ENCODE peak calls at places on chromosome 22, in four cellular contexts. One of them, this sample, is unnamed.

GRCh38 chr22:46335201-46336118 is at the start of gene TRMU:
- DNase-seq in WTC11: peak; percentile 85
- DNase-seq in HepG2: peak; percentile 71
- DNase-seq in K562: peak; percentile 86
- DNase-seq in this sample: peak; percentile 94

GRCh38 chr22:11066458-11067285 is 4461.3 kb upstream of the OR11H1 start:
- DNase-seq in WTC11: no peak
- DNase-seq in HepG2: no peak
- DNase-seq in K562: peak; percentile 28
- DNase-seq in this sample: no peak

GRCh38 chr22:50522208-50522805 is 3.1 kb downstream of the SCO2 start:
- DNase-seq in WTC11: no peak
- DNase-seq in HepG2: no peak
- DNase-seq in K562: no peak
- DNase-seq in this sample: no peak

GRCh38 chr22:27420817-27421361 is 380.7 kb downstream of the MN1 start:
- DNase-seq in WTC11: no peak
- DNase-seq in HepG2: no peak
- DNase-seq in K562: no peak
- DNase-seq in this sample: no peak

GRCh38 chr22:46791201-46791731 is 28.8 kb downstream of the TBC1D22A start:
- DNase-seq in WTC11: no peak
- DNase-seq in HepG2: no peak
- DNase-seq in K562: no peak
- DNase-seq in this sample: no peak

GRCh38 chr22:46373838-46374662 is 38.5 kb downstream of the TRMU start:
- DNase-seq in WTC11: no peak
- DNase-seq in HepG2: no peak
- DNase-seq in K562: no peak
- DNase-seq in this sample: no peak

GRCh38 chr22:46054091-46054877 is 77.3 kb upstream of the WNT7B start:
- DNase-seq in WTC11: peak; percentile 12
- DNase-seq in HepG2: no peak
- DNase-seq in K562: no peak
- DNase-seq in this sample: peak; percentile 73

GRCh38 chr22:47173535-47174021 is 411.1 kb downstream of the TBC1D22A start:
- DNase-seq in WTC11: peak; percentile 4
- DNase-seq in HepG2: no peak
- DNase-seq in K562: no peak
- DNase-seq in this sample: no peak

GRCh38 chr22:27919943-27920755 is 1.1 kb upstream of the PITPNB start:
- DNase-seq in WTC11: no peak
- DNase-seq in HepG2: peak; percentile 55
- DNase-seq in K562: no peak
- DNase-seq in this sample: peak; percentile 58

GRCh38 chr22:48245119-48245485 is 1482.7 kb downstream of the TBC1D22A start:
- DNase-seq in WTC11: no peak
- DNase-seq in HepG2: no peak
- DNase-seq in K562: no peak
- DNase-seq in this sample: no peak

GRCh38 chr22:47053865-47054185 is 291.4 kb downstream of the TBC1D22A start:
- DNase-seq in WTC11: no peak
- DNase-seq in HepG2: no peak
- DNase-seq in K562: no peak
- DNase-seq in this sample: no peak

GRCh38 chr22:35894937-35895708 is 133.5 kb downstream of the RBFOX2 start:
- DNase-seq in WTC11: no peak
- DNase-seq in HepG2: no peak
- DNase-seq in K562: no peak
- DNase-seq in this sample: peak; percentile 27

GRCh38 chr22:32042924-32043323 is at the start of gene SLC5A1:
- DNase-seq in WTC11: peak; percentile 12
- DNase-seq in HepG2: no peak
- DNase-seq in K562: no peak
- DNase-seq in this sample: no peak

GRCh38 chr22:48450188-48450825 is 1377.4 kb downstream of the BRD1 start:
- DNase-seq in WTC11: no peak
- DNase-seq in HepG2: no peak
- DNase-seq in K562: no peak
- DNase-seq in this sample: no peak

GRCh38 chr22:50084570-50084969 is 656 bp downstream of the MLC1 start:
- DNase-seq in WTC11: no peak
- DNase-seq in HepG2: no peak
- DNase-seq in K562: no peak
- DNase-seq in this sample: no peak

GRCh38 chr22:36086170-36086490 is 57.5 kb upstream of the RBFOX2 start:
- DNase-seq in WTC11: peak; percentile 59
- DNase-seq in HepG2: no peak
- DNase-seq in K562: peak; percentile 45
- DNase-seq in this sample: no peak

GRCh38 chr22:33743756-33744155 is 176.5 kb downstream of the LARGE1 start:
- DNase-seq in WTC11: no peak
- DNase-seq in HepG2: no peak
- DNase-seq in K562: no peak
- DNase-seq in this sample: no peak

GRCh38 chr22:20141186-20142077 is 9.4 kb downstream of the CCDC188 start:
- DNase-seq in WTC11: no peak
- DNase-seq in HepG2: no peak
- DNase-seq in K562: no peak
- DNase-seq in this sample: no peak

GRCh38 chr22:31969789-31970489 is 25.6 kb downstream of the YWHAH start:
- DNase-seq in WTC11: peak; percentile 87
- DNase-seq in HepG2: peak; percentile 61
- DNase-seq in K562: peak; percentile 58
- DNase-seq in this sample: peak; percentile 81

GRCh38 chr22:49412236-49412635 is 415.4 kb downstream of the BRD1 start:
- DNase-seq in WTC11: no peak
- DNase-seq in HepG2: no peak
- DNase-seq in K562: no peak
- DNase-seq in this sample: no peak

GRCh38 chr22:19871845-19872778 is 17.4 kb upstream of the GNB1L start:
- DNase-seq in WTC11: no peak
- DNase-seq in HepG2: no peak
- DNase-seq in K562: no peak
- DNase-seq in this sample: no peak

GRCh38 chr22:17194213-17194612 is 25.0 kb downstream of the ADA2 start:
- DNase-seq in WTC11: no peak
- DNase-seq in HepG2: no peak
- DNase-seq in K562: no peak
- DNase-seq in this sample: no peak

GRCh38 chr22:39613549-39613921 is 43.0 kb downstream of the CACNA1I start:
- DNase-seq in WTC11: no peak
- DNase-seq in HepG2: no peak
- DNase-seq in K562: no peak
- DNase-seq in this sample: no peak
- TF ChIP-seq ELF4 in WTC11: no peak
- TF ChIP-seq ELF4 in HepG2: no peak
- TF ChIP-seq ELF4 in K562: no peak
- TF ChIP-seq ELF4 in this sample: no peak

GRCh38 chr22:44181033-44181911 is 547 bp downstream of the PARVG start:
- DNase-seq in WTC11: no peak
- DNase-seq in HepG2: no peak
- DNase-seq in K562: no peak
- DNase-seq in this sample: no peak

GRCh38 chr22:44180706-44181032 is at the start of gene PARVG:
- DNase-seq in WTC11: peak; percentile 52
- DNase-seq in HepG2: no peak
- DNase-seq in K562: no peak
- DNase-seq in this sample: peak; percentile 30

GRCh38 chr22:44179196-44179988 is 1.3 kb upstream of the PARVG start:
- DNase-seq in WTC11: no peak
- DNase-seq in HepG2: no peak
- DNase-seq in K562: no peak
- DNase-seq in this sample: no peak

GRCh38 chr22:44181912-44182590 is 1.3 kb downstream of the PARVG start:
- DNase-seq in WTC11: no peak
- DNase-seq in HepG2: no peak
- DNase-seq in K562: peak; percentile 12
- DNase-seq in this sample: no peak

GRCh38 chr22:44179989-44180705 is 578 bp upstream of the PARVG start:
- DNase-seq in WTC11: no peak
- DNase-seq in HepG2: no peak
- DNase-seq in K562: no peak
- DNase-seq in this sample: no peak
- TF ChIP-seq ELF4 in WTC11: no peak
- TF ChIP-seq ELF4 in HepG2: no peak
- TF ChIP-seq ELF4 in K562: no peak
- TF ChIP-seq ELF4 in this sample: no peak

GRCh38 chr22:24938741-24939341 is 7.7 kb downstream of the LHFPL7 start:
- DNase-seq in WTC11: peak; percentile 27
- DNase-seq in HepG2: peak; percentile 49
- DNase-seq in K562: peak; percentile 33
- DNase-seq in this sample: peak; percentile 82
- TF ChIP-seq ELF4 in WTC11: no peak
- TF ChIP-seq ELF4 in HepG2: no peak
- TF ChIP-seq ELF4 in K562: no peak
- TF ChIP-seq ELF4 in this sample: no peak

DNA sequence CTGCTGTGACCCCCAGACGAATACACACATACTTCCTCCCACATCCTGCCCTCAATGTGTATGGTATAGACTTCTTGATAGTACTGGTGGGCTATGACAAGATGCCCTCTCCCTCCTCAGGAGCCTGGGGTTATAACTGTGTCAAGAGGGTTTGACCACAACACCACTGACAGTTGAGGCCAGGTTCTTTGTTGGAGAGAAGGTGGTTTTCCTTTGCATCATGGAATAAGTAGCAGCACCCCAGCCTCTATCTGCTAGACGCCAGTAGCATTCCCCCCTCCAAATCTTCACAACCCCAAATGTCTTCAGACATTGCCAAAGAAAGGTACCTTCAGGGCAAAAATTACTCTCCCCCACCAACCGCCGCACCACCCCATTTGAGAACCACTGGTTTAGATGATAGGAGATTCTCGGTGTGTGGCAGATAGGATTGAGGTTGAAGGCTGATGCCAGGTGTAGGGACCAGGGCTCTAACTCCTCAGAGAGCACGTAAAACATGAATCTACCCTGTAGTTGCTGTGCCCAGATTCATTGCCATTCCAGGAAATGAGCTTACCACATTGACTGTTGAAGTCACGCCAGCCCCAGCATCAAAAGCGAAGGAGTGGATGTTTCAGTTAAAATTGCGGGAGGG is 5.5 kb upstream of the MYO18B start:
- DNase-seq in WTC11: no peak
- DNase-seq in HepG2: no peak
- DNase-seq in K562: no peak
- DNase-seq in this sample: no peak
- TF ChIP-seq ELF4 in WTC11: no peak
- TF ChIP-seq ELF4 in HepG2: no peak
- TF ChIP-seq ELF4 in K562: no peak
- TF ChIP-seq ELF4 in this sample: no peak

GRCh38 chr22:23279781-23280180 is 99.5 kb downstream of the BCR start:
- DNase-seq in WTC11: no peak
- DNase-seq in HepG2: no peak
- DNase-seq in K562: no peak
- DNase-seq in this sample: no peak
- TF ChIP-seq ELF4 in WTC11: no peak
- TF ChIP-seq ELF4 in HepG2: no peak
- TF ChIP-seq ELF4 in K562: no peak
- TF ChIP-seq ELF4 in this sample: no peak

DNA sequence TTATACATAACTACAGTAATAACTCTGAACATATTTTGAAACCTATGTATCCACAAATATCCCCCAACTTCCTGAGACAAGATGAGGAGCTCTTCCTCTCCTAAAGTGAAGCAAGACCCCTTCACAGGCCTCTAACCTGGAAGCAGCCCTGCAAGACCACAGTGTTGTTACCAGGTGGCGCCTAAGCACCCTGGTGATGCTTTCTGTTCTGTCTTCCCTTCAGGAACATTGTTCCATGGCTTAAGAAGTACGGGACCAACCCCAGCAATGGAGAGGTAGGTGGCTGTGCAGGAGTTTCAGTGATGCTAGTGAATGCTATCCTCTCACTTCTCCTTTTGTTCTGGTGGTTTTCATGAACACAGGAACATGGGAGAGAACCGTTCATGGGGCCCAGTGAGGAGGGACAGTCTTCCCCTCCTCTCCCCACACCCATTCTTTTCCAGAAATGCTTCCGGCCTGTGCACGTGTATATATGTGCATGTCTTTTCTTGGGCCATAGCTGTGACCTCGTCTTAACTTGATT is 6.4 kb downstream of the PPIL2 start:
- DNase-seq in WTC11: no peak
- DNase-seq in HepG2: no peak
- DNase-seq in K562: no peak
- DNase-seq in this sample: no peak
- TF ChIP-seq ELF4 in WTC11: no peak
- TF ChIP-seq ELF4 in HepG2: no peak
- TF ChIP-seq ELF4 in K562: no peak
- TF ChIP-seq ELF4 in this sample: no peak

DNA sequence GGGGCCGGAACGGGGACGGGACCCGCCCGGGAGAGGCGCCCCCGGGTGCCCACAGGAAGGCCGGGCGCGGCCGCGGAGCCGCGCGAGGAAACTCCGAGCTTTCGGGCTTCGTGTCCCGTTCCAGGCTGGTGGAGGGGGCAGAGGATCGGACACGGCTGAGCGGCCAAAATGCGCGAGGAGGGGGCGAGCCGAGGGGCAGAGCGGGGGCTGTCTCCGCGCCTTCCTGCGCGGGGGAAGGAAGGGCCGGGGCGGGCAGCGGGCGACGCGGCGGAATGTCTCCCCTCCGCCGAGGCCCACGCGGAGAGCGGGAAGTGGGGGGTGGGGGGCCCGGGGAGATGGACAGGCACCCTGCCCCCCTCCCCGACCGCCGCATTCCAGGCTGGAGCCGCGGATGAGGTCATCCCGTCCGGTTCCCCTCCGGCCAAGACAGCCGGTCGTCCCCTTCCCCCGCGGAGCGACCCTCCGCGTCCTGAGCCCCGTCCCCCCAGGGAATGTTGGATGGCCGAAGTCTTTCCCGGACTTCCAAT is 465 bp downstream of the CDC42EP1 start:
- DNase-seq in WTC11: no peak
- DNase-seq in HepG2: no peak
- DNase-seq in K562: peak; percentile 60
- DNase-seq in this sample: peak; percentile 49
- TF ChIP-seq ELF4 in WTC11: no peak
- TF ChIP-seq ELF4 in HepG2: no peak
- TF ChIP-seq ELF4 in K562: no peak
- TF ChIP-seq ELF4 in this sample: no peak

This sample was measured in HEK293T.